ENCODE peak calls at places on chromosome X, in five cellular contexts. A, V, F, I and T are unnamed samples.

GRCh38 chrX:67346225-67346624 is 197.6 kb upstream of the AR start:
- DNase-seq in A (no peak), V (no peak), F (no peak), I (no peak), T (no peak)

GRCh38 chrX:39819921-39820849 is 277.6 kb downstream of the BCOR start:
- DNase-seq in A (no peak), V (no peak), F (peak), I (peak), T (no peak)

GRCh38 chrX:70422886-70423336 is at the start of gene GDPD2:
- DNase-seq in A (peak), V (no peak), F (no peak), I (peak), T (peak)

GRCh38 chrX:20829665-20830481 is 544.3 kb upstream of the CNKSR2 start:
- DNase-seq in A (no peak), V (no peak), F (no peak), I (no peak), T (peak)

GRCh38 chrX:77347572-77347971 is 99.6 kb upstream of the FGF16 start:
- DNase-seq in A (no peak), V (no peak), F (no peak), I (no peak), T (no peak)

GRCh38 chrX:50483283-50483682 is 12.7 kb upstream of the DGKK start:
- DNase-seq in A (no peak), V (no peak), F (no peak), I (no peak), T (peak)

GRCh38 chrX:103666202-103667107 is 20.0 kb downstream of the MORF4L2 start:
- DNase-seq in A (no peak), V (no peak), F (no peak), I (no peak), T (no peak)

GRCh38 chrX:74343970-74344622 is 40.1 kb downstream of the ZCCHC13 start:
- DNase-seq in A (peak), V (peak), F (peak), I (peak), T (peak)

GRCh38 chrX:110836982-110837381 is 41.4 kb upstream of the CHRDL1 start:
- DNase-seq in A (no peak), V (no peak), F (no peak), I (peak), T (no peak)

GRCh38 chrX:68821616-68822015 is 7.2 kb upstream of the EFNB1 start:
- DNase-seq in A (no peak), V (no peak), F (no peak), I (no peak), T (no peak)

GRCh38 chrX:15973299-15973698 is 118.7 kb upstream of the AP1S2 start:
- DNase-seq in A (peak), V (peak), F (peak), I (peak), T (peak)

GRCh38 chrX:15971696-15972095 is 117.1 kb upstream of the AP1S2 start:
- DNase-seq in A (no peak), V (no peak), F (no peak), I (no peak), T (no peak)

GRCh38 chrX:15983034-15983433 is 128.4 kb upstream of the AP1S2 start:
- DNase-seq in A (no peak), V (no peak), F (no peak), I (no peak), T (no peak)

GRCh38 chrX:15973941-15974340 is 119.3 kb upstream of the AP1S2 start:
- DNase-seq in A (no peak), V (no peak), F (no peak), I (no peak), T (no peak)

GRCh38 chrX:15977644-15978043 is 123.0 kb upstream of the AP1S2 start:
- DNase-seq in A (no peak), V (no peak), F (no peak), I (no peak), T (peak)
- TF ChIP-seq MAX in A (no peak), V (no peak), F (no peak), I (no peak), T (no peak)

GRCh38 chrX:57135287-57135686 is 1.9 kb downstream of the SPIN2A start:
- DNase-seq in A (no peak), V (no peak), F (no peak), I (no peak), T (no peak)

GRCh38 chrX:57132046-57132445 is 5.2 kb downstream of the SPIN2A start:
- DNase-seq in A (no peak), V (no peak), F (no peak), I (no peak), T (no peak)

GRCh38 chrX:57138674-57139073 is 1.5 kb upstream of the SPIN2A start:
- DNase-seq in A (no peak), V (no peak), F (no peak), I (no peak), T (no peak)

GRCh38 chrX:57137481-57137880 is 284 bp upstream of the SPIN2A start:
- DNase-seq in A (no peak), V (no peak), F (no peak), I (no peak), T (no peak)

DNA sequence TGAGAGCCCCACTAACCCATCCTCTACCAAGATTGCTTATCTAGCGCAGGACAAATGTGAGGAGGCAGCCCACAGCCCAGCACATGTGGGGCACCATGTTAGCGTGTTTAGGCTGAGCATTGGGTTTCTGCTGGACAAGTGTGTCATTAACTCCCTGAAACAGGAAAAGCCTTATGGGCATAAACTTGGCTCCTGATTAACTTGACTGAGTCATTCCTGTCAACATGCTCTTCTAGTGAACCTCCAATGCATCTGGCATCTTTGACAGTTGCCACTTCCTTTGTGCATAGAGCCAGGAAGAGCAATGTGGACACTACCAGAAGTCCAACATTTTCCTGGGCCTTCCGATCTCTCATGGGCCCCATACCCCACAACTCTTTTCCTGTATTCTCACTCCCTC is 2.5 kb downstream of the SPIN2A start:
- DNase-seq in A (no peak), V (no peak), F (no peak), I (no peak), T (no peak)
- TF ChIP-seq MAX in A (no peak), V (no peak), F (no peak), I (no peak), T (no peak)

GRCh38 chrX:46961574-46962279 is 49.5 kb downstream of the JADE3 start:
- DNase-seq in A (no peak), V (no peak), F (no peak), I (no peak), T (no peak)
- TF ChIP-seq MAX in A (no peak), V (no peak), F (no peak), I (no peak), T (no peak)

DNA sequence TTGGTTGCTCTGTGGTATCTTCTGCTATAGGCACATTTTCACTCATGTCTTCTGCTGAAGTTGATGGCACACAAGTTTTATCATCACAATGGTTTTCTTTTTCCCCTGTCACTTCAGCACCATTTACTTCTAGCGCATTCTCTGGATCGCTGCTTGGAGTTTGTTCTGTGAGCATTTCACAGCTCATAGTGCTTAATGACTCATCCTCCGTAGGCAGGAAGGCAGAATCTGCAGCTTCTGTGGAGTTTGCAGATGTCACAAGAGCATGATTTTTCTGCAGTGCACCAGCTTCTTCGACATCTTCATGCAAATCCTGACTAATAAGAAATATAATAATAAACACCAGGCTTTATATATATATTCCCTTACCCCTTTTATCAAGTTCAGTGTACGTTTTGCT is 83.6 kb downstream of the CHM start:
- DNase-seq in A (peak), V (no peak), F (peak), I (no peak), T (peak)
- TF ChIP-seq MAX in A (no peak), V (no peak), F (no peak), I (no peak), T (no peak)

GRCh38 chrX:41711021-41711667 is 12.8 kb upstream of the GPR82 start:
- DNase-seq in A (no peak), V (no peak), F (no peak), I (no peak), T (no peak)

GRCh38 chrX:41705042-41705441 is 16.3 kb downstream of the GPR34 start:
- DNase-seq in A (no peak), V (no peak), F (no peak), I (no peak), T (no peak)

GRCh38 chrX:41703574-41704029 is 14.8 kb downstream of the GPR34 start:
- DNase-seq in A (no peak), V (no peak), F (no peak), I (no peak), T (no peak)

GRCh38 chrX:41707218-41707617 is 16.8 kb upstream of the GPR82 start:
- DNase-seq in A (no peak), V (no peak), F (no peak), I (no peak), T (no peak)

GRCh38 chrX:41705680-41706374 is 17.1 kb downstream of the GPR34 start:
- DNase-seq in A (no peak), V (no peak), F (peak), I (no peak), T (peak)
- TF ChIP-seq MAX in A (no peak), V (no peak), F (no peak), I (no peak), T (no peak)

DNA sequence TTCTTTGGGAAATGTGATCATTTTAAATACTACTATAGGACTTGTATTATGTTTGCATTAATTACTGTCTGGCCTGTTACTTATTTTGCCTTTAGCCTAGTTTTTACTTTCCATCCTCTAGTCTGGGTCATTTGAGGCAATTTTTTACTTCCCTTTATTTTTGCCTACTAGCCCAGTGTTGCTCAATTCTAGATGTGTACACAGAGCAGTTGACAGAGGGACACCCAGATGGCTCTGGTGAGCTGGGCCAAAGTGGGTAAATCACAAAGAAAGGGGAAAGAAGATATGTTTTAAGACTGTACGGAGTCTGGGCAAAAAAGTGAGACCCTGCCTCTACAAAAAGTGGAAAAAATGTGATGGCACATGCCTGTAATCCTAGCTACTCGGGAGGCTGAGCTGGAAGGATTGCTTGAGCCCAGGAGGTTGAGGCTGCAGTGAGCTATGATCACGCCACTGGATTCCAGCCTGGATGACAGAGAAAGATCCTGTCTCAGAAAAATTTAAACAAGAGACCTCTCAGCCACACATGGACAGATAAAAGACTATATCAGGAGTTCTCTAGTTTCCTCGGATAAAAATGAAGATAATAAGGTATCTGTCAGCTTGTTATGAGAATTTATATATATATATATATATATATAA is 35.7 kb downstream of the APOO start:
- DNase-seq in A (peak), V (no peak), F (no peak), I (no peak), T (peak)
- TF ChIP-seq MAX in A (no peak), V (no peak), F (no peak), I (no peak), T (no peak)

GRCh38 chrX:13110427-13111324 is 66.3 kb upstream of the FAM9C start:
- DNase-seq in A (no peak), V (peak), F (peak), I (no peak), T (peak)
- TF ChIP-seq MAX in A (no peak), V (no peak), F (no peak), I (no peak), T (no peak)

GRCh38 chrX:13215729-13216128 is 104.1 kb downstream of the ATXN3L start:
- DNase-seq in A (no peak), V (no peak), F (no peak), I (no peak), T (no peak)

GRCh38 chrX:13220916-13221315 is 98.9 kb downstream of the ATXN3L start:
- DNase-seq in A (no peak), V (no peak), F (peak), I (no peak), T (no peak)

GRCh38 chrX:13216139-13216538 is 103.7 kb downstream of the ATXN3L start:
- DNase-seq in A (no peak), V (no peak), F (no peak), I (no peak), T (no peak)

GRCh38 chrX:13223868-13224555 is 95.8 kb downstream of the ATXN3L start:
- DNase-seq in A (peak), V (peak), F (peak), I (no peak), T (no peak)

DNA sequence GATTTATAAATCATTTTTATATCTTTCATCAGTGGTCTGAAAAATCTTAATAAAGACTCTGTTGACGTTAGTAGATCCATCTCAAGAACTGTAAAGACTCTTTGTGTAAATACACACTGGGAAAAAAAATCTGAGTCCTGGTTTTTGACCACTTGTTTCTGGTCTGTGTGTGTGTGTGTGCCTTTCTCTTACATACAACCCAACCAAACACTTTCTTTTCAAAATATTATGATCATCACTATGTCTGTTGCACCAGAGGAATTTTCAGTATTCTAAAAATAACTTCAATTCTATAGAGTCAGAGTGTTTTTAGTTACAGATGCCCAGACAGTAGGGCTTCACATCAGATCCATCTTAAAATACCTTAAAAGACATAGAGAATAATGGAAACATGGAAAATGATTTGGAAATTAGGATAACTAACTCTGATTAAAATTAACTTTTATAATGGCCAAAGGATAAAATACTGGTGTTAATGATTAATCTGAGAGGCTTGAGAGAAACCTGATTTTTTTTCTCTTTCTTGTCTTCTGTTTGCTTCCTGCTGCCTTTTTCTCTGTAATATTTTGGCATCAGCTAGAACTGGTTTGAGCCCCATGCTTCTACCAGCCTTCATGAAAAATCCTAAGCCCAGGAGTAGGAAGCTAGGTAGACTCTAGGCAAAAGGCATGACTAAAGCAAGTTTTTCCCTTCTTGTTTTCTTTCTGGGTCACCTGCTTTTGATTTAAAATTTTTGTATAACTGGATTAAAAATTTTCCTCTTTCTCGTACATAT is 99.7 kb downstream of the ATXN3L start:
- DNase-seq in A (no peak), V (no peak), F (no peak), I (no peak), T (no peak)
- TF ChIP-seq MAX in A (no peak), V (no peak), F (no peak), I (no peak), T (no peak)

GRCh38 chrX:116667760-116668159 is 205.0 kb upstream of the CT83 start:
- DNase-seq in A (no peak), V (no peak), F (no peak), I (no peak), T (no peak)
- TF ChIP-seq MAX in A (no peak), V (no peak), F (no peak), I (no peak), T (no peak)

DNA sequence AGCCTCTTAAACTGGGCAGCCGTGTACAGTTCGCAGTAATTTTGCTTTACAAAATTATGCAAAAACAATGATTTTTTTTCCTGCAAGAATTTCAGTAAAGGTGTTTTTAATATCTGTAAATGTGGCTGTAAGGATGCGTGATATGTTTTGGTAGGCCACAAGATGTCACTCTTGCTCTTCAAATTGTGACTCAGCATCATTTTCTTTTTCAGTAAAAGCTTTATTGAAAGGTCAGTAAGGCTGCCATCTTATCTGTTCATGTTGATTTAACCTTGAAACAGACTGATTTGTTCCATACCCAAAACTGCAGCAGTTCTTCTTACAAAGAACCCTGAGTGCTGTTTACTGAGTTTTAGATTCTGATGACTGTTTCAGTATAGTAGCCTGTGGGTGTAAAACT is 39.9 kb downstream of the TXLNG start:
- DNase-seq in A (peak), V (no peak), F (peak), I (no peak), T (peak)
- TF ChIP-seq MAX in A (no peak), V (no peak), F (no peak), I (no peak), T (no peak)